ENCODE peak calls at places on chromosomes 6 and 20, in six cellular contexts. Q is mucosa of gallbladder, D is astrocyte of the hippocampus, W is AG08395, B is AG10803, L is GM20000. K is an unnamed sample.

GRCh38 chr6:135506270-135506997 is 8.9 kb upstream of the AHI1 start:
- DNase-seq in Q (no peak), D (peak; percentile 65), W (peak; percentile 39), B (peak; percentile 56), L (peak; percentile 32), K (no peak)

GRCh38 chr6:141307309-141307998 is 825.3 kb upstream of the GJE1 start:
- DNase-seq in Q (no peak), D (no peak), W (no peak), B (no peak), L (no peak), K (no peak)

GRCh38 chr20:24106155-24106800 is 117.7 kb upstream of the GGTLC1 start:
- DNase-seq in Q (no peak), D (no peak), W (no peak), B (no peak), L (no peak), K (no peak)

GRCh38 chr20:373171-373890 is 7.2 kb upstream of the TRIB3 start:
- DNase-seq in Q (no peak), D (peak; percentile 26), W (peak; percentile 64), B (peak; percentile 72), L (no peak), K (no peak)

GRCh38 chr6:21593927-21594421 is 423 bp downstream of the SOX4 start:
- DNase-seq in Q (peak; percentile 35), D (peak; percentile 72), W (peak; percentile 38), B (peak; percentile 71), L (no peak), K (peak; percentile 44)

GRCh38 chr6:39080246-39080875 is 31.8 kb downstream of the GLP1R start:
- DNase-seq in Q (no peak), D (no peak), W (no peak), B (no peak), L (no peak), K (no peak)

GRCh38 chr6:38445321-38445720 is 194.4 kb downstream of the BTBD9 start:
- DNase-seq in Q (no peak), D (no peak), W (no peak), B (no peak), L (no peak), K (no peak)

GRCh38 chr6:148064406-148065134 is 278.1 kb upstream of the SASH1 start:
- DNase-seq in Q (no peak), D (no peak), W (no peak), B (peak; percentile 21), L (no peak), K (no peak)

GRCh38 chr6:137958809-137959565 is 91.9 kb downstream of the TNFAIP3 start:
- DNase-seq in Q (no peak), D (no peak), W (no peak), B (no peak), L (no peak), K (no peak)

GRCh38 chr20:50526403-50526989 is 16.3 kb downstream of the PTPN1 start:
- DNase-seq in Q (no peak), D (no peak), W (no peak), B (no peak), L (no peak), K (no peak)

GRCh38 chr6:161370882-161371281 is 97.0 kb upstream of the AGPAT4 start:
- DNase-seq in Q (peak; percentile 54), D (peak; percentile 88), W (peak; percentile 73), B (peak; percentile 77), L (peak; percentile 76), K (peak; percentile 62)

K was measured in colonic mucosa.